ENCODE peak calls at places on chromosomes 4 and X, in seven cellular contexts. K is H1, O is neuronal stem cell, D is OCI-LY7, A is keratinocyte, T is K562, X is hepatocyte. J is an unnamed sample.

GRCh38 chr4:111018231-111018630 is 395.4 kb upstream of the PITX2 start:
- DNase-seq in K (no peak), O (no peak), D (no peak), A (no peak), T (no peak), X (no peak), J (no peak)

GRCh38 chrX:110259065-110259559 is 58.8 kb downstream of the AMMECR1 start:
- DNase-seq in K (no peak), O (no peak), D (no peak), A (no peak), T (no peak), X (no peak), J (peak; percentile 30)

GRCh38 chr4:184649971-184650855 is 675 bp downstream of the PRIMPOL start:
- DNase-seq in K (no peak), O (peak; percentile 11), D (peak; percentile 27), A (no peak), T (no peak), X (peak; percentile 44), J (peak; percentile 20)

GRCh38 chr4:45453258-45453841 is 670.5 kb downstream of the GABRG1 start:
- DNase-seq in K (no peak), O (peak; percentile 31), D (peak; percentile 2), A (no peak), T (no peak), X (peak; percentile 76), J (no peak)

GRCh38 chr4:4395849-4396627 is 9.1 kb downstream of the NSG1 start:
- DNase-seq in K (peak; percentile 53), O (no peak), D (peak; percentile 54), A (no peak), T (no peak), X (peak; percentile 53), J (no peak)

GRCh38 chr4:117986331-117986730 is 48.0 kb upstream of the NDST3 start:
- DNase-seq in K (no peak), O (no peak), D (no peak), A (no peak), T (no peak), X (no peak), J (peak; percentile 59)

GRCh38 chr4:78560296-78560963 is 8.9 kb downstream of the ANXA3 start:
- DNase-seq in K (no peak), O (no peak), D (no peak), A (no peak), T (no peak), X (peak; percentile 65), J (no peak)

GRCh38 chr4:73603307-73603710 is 16.9 kb downstream of the RASSF6 start:
- DNase-seq in K (no peak), O (no peak), D (no peak), A (no peak), T (no peak), X (peak; percentile 76), J (no peak)

GRCh38 chr4:164379694-164380093 is 374.2 kb upstream of the SMIM31 start:
- DNase-seq in K (no peak), O (no peak), D (no peak), A (no peak), T (no peak), X (no peak), J (no peak)

GRCh38 chr4:164383187-164384181 is 370.4 kb upstream of the SMIM31 start:
- DNase-seq in K (peak; percentile 79), O (peak; percentile 70), D (no peak), A (no peak), T (no peak), X (peak; percentile 81), J (no peak)

GRCh38 chr4:164381859-164382258 is 372.1 kb upstream of the SMIM31 start:
- DNase-seq in K (no peak), O (no peak), D (no peak), A (no peak), T (no peak), X (no peak), J (no peak)

DNA sequence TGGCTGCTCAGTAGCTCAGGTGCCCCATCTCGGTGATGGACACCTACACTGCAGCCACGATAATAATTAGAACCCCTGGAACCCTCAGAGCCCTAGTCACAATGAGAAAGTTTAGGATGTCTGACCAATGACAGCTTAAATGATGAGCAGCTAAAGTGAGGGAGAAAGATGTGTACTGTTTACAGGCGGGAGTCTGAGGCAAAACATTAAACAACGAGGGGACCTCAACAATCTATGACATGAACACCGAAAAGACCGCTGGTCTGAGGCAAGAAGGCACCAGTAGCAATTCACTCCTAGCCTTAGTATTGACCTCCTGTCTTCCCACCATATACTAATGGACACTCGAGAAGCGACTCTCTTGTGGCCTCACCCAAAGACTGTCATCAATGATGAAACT is 369.5 kb upstream of the SMIM31 start:
- DNase-seq in K (no peak), O (no peak), D (no peak), A (no peak), T (no peak), X (no peak), J (no peak)
- H3K4me2 ChIP-seq in K (peak overlapping the region; percentile 98), O (no peak overlapping the region), D (no peak overlapping the region), A (no peak overlapping the region), T (no peak overlapping the region), X (peak overlapping the region; percentile 92), J (no peak overlapping the region)

GRCh38 chrX:71081348-71082148 is 13.4 kb upstream of the SNX12 start:
- DNase-seq in K (no peak), O (no peak), D (no peak), A (no peak), T (no peak), X (no peak), J (no peak)
- H3K4me2 ChIP-seq in K (no peak overlapping the region), O (no peak overlapping the region), D (no peak overlapping the region), A (no peak overlapping the region), T (no peak overlapping the region), X (no peak overlapping the region), J (no peak overlapping the region)

GRCh38 chr4:86015412-86016350 is 344.2 kb downstream of the MAPK10 start:
- DNase-seq in K (no peak), O (no peak), D (no peak), A (no peak), T (no peak), X (no peak), J (no peak)

GRCh38 chr4:86014599-86014998 is 345.3 kb downstream of the MAPK10 start:
- DNase-seq in K (no peak), O (no peak), D (peak; percentile 24), A (no peak), T (no peak), X (peak; percentile 7), J (peak; percentile 51)

GRCh38 chr4:86019362-86019761 is 340.5 kb downstream of the MAPK10 start:
- DNase-seq in K (no peak), O (no peak), D (no peak), A (no peak), T (no peak), X (no peak), J (no peak)

GRCh38 chr4:86019906-86020305 is 339.9 kb downstream of the MAPK10 start:
- DNase-seq in K (no peak), O (no peak), D (no peak), A (no peak), T (no peak), X (no peak), J (no peak)
- H3K4me2 ChIP-seq in K (no peak overlapping the region), O (no peak overlapping the region), D (no peak overlapping the region), A (no peak overlapping the region), T (no peak overlapping the region), X (no peak overlapping the region), J (no peak overlapping the region)

GRCh38 chrX:153688071-153688470 is 345 bp downstream of the SLC6A8 start:
- DNase-seq in K (no peak), O (no peak), D (no peak), A (no peak), T (no peak), X (no peak), J (no peak)

GRCh38 chrX:153688534-153688899 is 791 bp downstream of the SLC6A8 start:
- DNase-seq in K (no peak), O (no peak), D (no peak), A (no peak), T (no peak), X (no peak), J (no peak)

GRCh38 chrX:153688900-153689590 is 1.3 kb downstream of the SLC6A8 start:
- DNase-seq in K (no peak), O (no peak), D (no peak), A (no peak), T (peak; percentile 39), X (no peak), J (no peak)

GRCh38 chrX:153685751-153686676 is 1.7 kb upstream of the SLC6A8 start:
- DNase-seq in K (peak; percentile 47), O (no peak), D (no peak), A (no peak), T (peak; percentile 33), X (no peak), J (no peak)

DNA sequence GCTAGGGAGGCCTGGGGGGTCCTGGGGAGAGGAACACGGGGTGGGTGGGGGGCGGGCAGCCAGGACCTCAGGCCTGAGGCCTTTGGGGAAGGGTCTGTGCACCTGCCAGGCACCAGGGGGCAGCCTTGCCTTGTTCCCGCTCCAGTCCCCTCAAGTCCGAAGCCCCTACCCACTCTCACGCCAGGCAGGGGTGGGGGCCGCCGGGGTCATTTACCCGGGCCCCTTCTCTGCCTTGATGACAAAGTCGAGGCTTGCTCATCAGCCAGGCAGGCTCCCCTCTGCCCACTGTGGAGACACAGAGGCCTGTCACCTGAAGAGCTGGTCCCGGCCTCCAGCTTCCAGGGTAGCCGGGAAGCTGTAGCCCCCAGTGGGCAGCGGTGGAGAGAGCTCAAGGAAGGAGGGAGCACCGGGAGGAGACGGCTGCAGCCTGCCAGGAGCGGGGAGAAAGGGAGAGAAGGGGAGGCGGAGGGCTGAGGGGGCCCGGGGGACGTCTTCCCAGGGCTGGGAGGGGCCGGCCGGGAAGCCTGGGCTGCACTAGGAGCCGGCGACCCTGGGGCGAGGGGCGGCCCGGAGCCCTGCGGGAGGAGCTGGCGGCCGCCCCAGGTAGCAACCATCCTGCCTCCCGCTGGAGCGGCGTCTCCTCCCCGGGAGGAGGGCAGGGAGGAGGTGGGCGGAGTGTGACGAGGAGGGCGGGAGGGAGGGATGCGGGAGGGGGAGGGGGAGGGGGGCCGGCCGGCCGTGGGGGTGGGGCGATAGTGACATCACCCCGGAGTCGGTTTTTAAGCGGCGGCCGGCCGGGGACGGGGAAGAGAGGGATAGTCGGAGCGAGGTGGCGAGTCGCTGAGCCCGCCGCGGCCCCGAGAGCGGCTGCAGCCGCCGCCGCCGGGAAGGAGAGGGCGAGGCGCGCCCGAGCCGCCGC is at the start of gene SLC6A8:
- DNase-seq in K (peak; percentile 69), O (no peak), D (peak; percentile 31), A (no peak), T (peak; percentile 78), X (peak; percentile 81), J (peak; percentile 47)
- H3K4me2 ChIP-seq in K (peak within 1 kb of the TSS; percentile 57), O (peak within 1 kb of the TSS; percentile 77), D (peak within 1 kb of the TSS; percentile 51), A (peak within 1 kb of the TSS; percentile 27), T (peak within 1 kb of the TSS; percentile 78), X (peak within 1 kb of the TSS; percentile 77), J (peak within 1 kb of the TSS; percentile 63)

GRCh38 chrX:45006002-45006800 is 133.2 kb downstream of the KDM6A start:
- DNase-seq in K (no peak), O (no peak), D (no peak), A (peak; percentile 28), T (no peak), X (no peak), J (no peak)
- H3K4me2 ChIP-seq in K (no peak overlapping the region), O (no peak overlapping the region), D (no peak overlapping the region), A (no peak overlapping the region), T (no peak overlapping the region), X (no peak overlapping the region), J (no peak overlapping the region)